ENCODE peak calls at places on chromosomes 16 and 17, in six cellular contexts. Z is left cardiac atrium; M is CD8-positive, alpha-beta memory T cell; Q is NCI-H1105 treated with DMSO at 0.1 percent for 48 hours; B is B cell; W is AG04450. K is an unnamed sample.

GRCh38 chr17:64148699-64149098 is 18.8 kb upstream of the ERN1 start:
- DNase-seq in Z (no peak), M (no peak), Q (no peak), B (no peak), W (no peak), K (no peak)

GRCh38 chr16:64089697-64090096 is 1032.2 kb downstream of the CDH11 start:
- DNase-seq in Z (no peak), M (no peak), Q (peak; percentile 12), B (no peak), W (no peak), K (no peak)

GRCh38 chr17:6035801-6036394 is 34.3 kb upstream of the WSCD1 start:
- DNase-seq in Z (no peak), M (no peak), Q (no peak), B (no peak), W (no peak), K (no peak)

GRCh38 chr16:25257956-25258855 is 561 bp upstream of the ZKSCAN2 start:
- DNase-seq in Z (peak; percentile 84), M (peak; percentile 78), Q (peak; percentile 80), B (no peak), W (peak; percentile 77), K (peak; percentile 57)

GRCh38 chr16:48535831-48536599 is 74.0 kb downstream of the N4BP1 start:
- DNase-seq in Z (peak; percentile 51), M (no peak), Q (peak; percentile 86), B (peak; percentile 40), W (no peak), K (peak; percentile 49)

GRCh38 chr17:73003487-73003886 is 89.0 kb downstream of the SLC39A11 start:
- DNase-seq in Z (no peak), M (no peak), Q (no peak), B (no peak), W (no peak), K (no peak)

GRCh38 chr16:55367796-55368195 is 43.8 kb downstream of the IRX6 start:
- DNase-seq in Z (no peak), M (no peak), Q (no peak), B (no peak), W (no peak), K (no peak)

GRCh38 chr17:37118738-37119137 is 170.0 kb downstream of the AATF start:
- DNase-seq in Z (no peak), M (no peak), Q (peak; percentile 3), B (no peak), W (no peak), K (no peak)

GRCh38 chr16:4691666-4692412 is 1.5 kb upstream of the NUDT16L1 start:
- DNase-seq in Z (no peak), M (no peak), Q (no peak), B (peak; percentile 41), W (no peak), K (no peak)

GRCh38 chr17:48630009-48630924 is 4.1 kb upstream of the HOXB9 start:
- DNase-seq in Z (no peak), M (no peak), Q (no peak), B (no peak), W (no peak), K (no peak)

GRCh38 chr17:67438669-67439068 is 61.6 kb downstream of the PITPNC1 start:
- DNase-seq in Z (no peak), M (no peak), Q (no peak), B (no peak), W (no peak), K (no peak)

GRCh38 chr16:12942861-12943260 is 41.5 kb downstream of the SHISA9 start:
- DNase-seq in Z (no peak), M (no peak), Q (no peak), B (no peak), W (no peak), K (no peak)

GRCh38 chr16:19837984-19838707 is 46.5 kb downstream of the GPRC5B start:
- DNase-seq in Z (no peak), M (no peak), Q (no peak), B (no peak), W (no peak), K (no peak)

GRCh38 chr17:12627776-12628491 is 37.8 kb upstream of the MYOCD start:
- DNase-seq in Z (no peak), M (no peak), Q (no peak), B (no peak), W (no peak), K (no peak)

K was measured in smooth muscle cell of the brain vasculature.